ENCODE peak calls at places on chromosomes 13 and 19, in six cellular contexts. D is GM12878, Y is SK-N-SH, F is K562, Q is HCT116, N is HepG2. S is an unnamed sample.

GRCh38 chr19:49157445-49158224 is at the start of gene TRPM4:
- DNase-seq in D (no peak), Y (peak; percentile 92), F (peak; percentile 92), Q (peak; percentile 62), N (peak; percentile 61), S (no peak)

GRCh38 chr13:30268673-30269072 is 38.7 kb downstream of the KATNAL1 start:
- DNase-seq in D (no peak), Y (no peak), F (no peak), Q (no peak), N (no peak), S (no peak)

GRCh38 chr19:7558667-7559066 is 23.1 kb downstream of the PNPLA6 start:
- DNase-seq in D (no peak), Y (no peak), F (no peak), Q (no peak), N (no peak), S (no peak)

GRCh38 chr13:112588490-112589297 is 741 bp upstream of the TUBGCP3 start:
- DNase-seq in D (no peak), Y (no peak), F (no peak), Q (no peak), N (no peak), S (no peak)

GRCh38 chr19:54136086-54136863 is 1.3 kb upstream of the CNOT3 start:
- DNase-seq in D (no peak), Y (peak; percentile 50), F (no peak), Q (no peak), N (no peak), S (no peak)

GRCh38 chr19:48244289-48244688 is 11.4 kb downstream of the CARD8 start:
- DNase-seq in D (no peak), Y (no peak), F (no peak), Q (no peak), N (no peak), S (no peak)

GRCh38 chr19:18419699-18420460 is 682 bp downstream of the SSBP4 start:
- DNase-seq in D (no peak), Y (peak; percentile 79), F (peak; percentile 54), Q (no peak), N (peak; percentile 55), S (no peak)

GRCh38 chr19:55537741-55538111 is 793 bp upstream of the SBK2 start:
- DNase-seq in D (no peak), Y (no peak), F (no peak), Q (no peak), N (no peak), S (no peak)

GRCh38 chr13:91154954-91155353 is 192.5 kb upstream of the MIR17HG start:
- DNase-seq in D (no peak), Y (no peak), F (no peak), Q (no peak), N (no peak), S (no peak)

GRCh38 chr13:80871481-80871880 is 530.6 kb upstream of the SPRY2 start:
- DNase-seq in D (no peak), Y (no peak), F (no peak), Q (no peak), N (no peak), S (no peak)

GRCh38 chr13:97257800-97258799 is 36.0 kb downstream of the MBNL2 start:
- DNase-seq in D (peak; percentile 37), Y (no peak), F (peak; percentile 64), Q (peak; percentile 93), N (peak; percentile 87), S (no peak)

GRCh38 chr13:42363941-42364612 is 92.1 kb downstream of the AKAP11 start:
- DNase-seq in D (no peak), Y (no peak), F (no peak), Q (no peak), N (no peak), S (no peak)

GRCh38 chr13:97004096-97004876 is 10.0 kb upstream of the OXGR1 start:
- DNase-seq in D (no peak), Y (no peak), F (no peak), Q (no peak), N (peak; percentile 4), S (no peak)

GRCh38 chr19:3641515-3642269 is 15.1 kb upstream of the CACTIN start:
- DNase-seq in D (no peak), Y (no peak), F (no peak), Q (no peak), N (no peak), S (no peak)

GRCh38 chr13:78657699-78658629 is 991 bp downstream of the OBI1 start:
- DNase-seq in D (no peak), Y (peak; percentile 22), F (no peak), Q (no peak), N (peak; percentile 74), S (no peak)

GRCh38 chr13:28220166-28220565 is 81.8 kb downstream of the PAN3 start:
- DNase-seq in D (no peak), Y (no peak), F (no peak), Q (no peak), N (no peak), S (no peak)

GRCh38 chr13:47553329-47553977 is 447.6 kb downstream of the SUCLA2 start:
- DNase-seq in D (no peak), Y (no peak), F (no peak), Q (no peak), N (no peak), S (no peak)

GRCh38 chr19:1663854-1664253 is 11.4 kb upstream of the TCF3 start:
- DNase-seq in D (no peak), Y (no peak), F (no peak), Q (no peak), N (no peak), S (no peak)

GRCh38 chr19:55439052-55439451 is 4.0 kb downstream of the SHISA7 start:
- DNase-seq in D (no peak), Y (no peak), F (no peak), Q (no peak), N (no peak), S (no peak)

GRCh38 chr13:113195360-113195759 is 13.1 kb downstream of the PCID2 start:
- DNase-seq in D (no peak), Y (no peak), F (no peak), Q (no peak), N (no peak), S (no peak)

GRCh38 chr19:49808762-49809154 is 4.3 kb downstream of the FUZ start:
- DNase-seq in D (no peak), Y (peak; percentile 99), F (peak; percentile 97), Q (no peak), N (peak; percentile 59), S (no peak)

GRCh38 chr19:49590971-49591730 is at the start of gene PRR12:
- DNase-seq in D (no peak), Y (peak; percentile 89), F (peak; percentile 87), Q (no peak), N (peak; percentile 61), S (no peak)

GRCh38 chr19:372306-372890 is 27.8 kb upstream of the MIER2 start:
- DNase-seq in D (no peak), Y (peak; percentile 81), F (no peak), Q (no peak), N (no peak), S (no peak)

GRCh38 chr13:38002596-38002995 is 133.0 kb upstream of the TRPC4 start:
- DNase-seq in D (no peak), Y (no peak), F (no peak), Q (no peak), N (no peak), S (no peak)

GRCh38 chr19:18208098-18208951 is 4.5 kb upstream of the RAB3A start:
- DNase-seq in D (no peak), Y (peak; percentile 88), F (peak; percentile 73), Q (no peak), N (no peak), S (no peak)

GRCh38 chr19:33685541-33685940 is 63.8 kb downstream of the CHST8 start:
- DNase-seq in D (no peak), Y (peak; percentile 73), F (no peak), Q (no peak), N (no peak), S (no peak)

GRCh38 chr13:95644611-95645052 is at the start of gene DZIP1:
- DNase-seq in D (no peak), Y (peak; percentile 90), F (peak; percentile 11), Q (no peak), N (peak; percentile 75), S (peak; percentile 12)

GRCh38 chr19:55431183-55431582 is 11.9 kb downstream of the SHISA7 start:
- DNase-seq in D (no peak), Y (no peak), F (no peak), Q (no peak), N (no peak), S (no peak)

GRCh38 chr13:106507560-106508274 is 27.7 kb downstream of the EFNB2 start:
- DNase-seq in D (no peak), Y (no peak), F (no peak), Q (no peak), N (peak; percentile 1), S (no peak)

GRCh38 chr13:39565036-39565949 is 37.7 kb downstream of the LHFPL6 start:
- DNase-seq in D (no peak), Y (no peak), F (no peak), Q (peak; percentile 3), N (peak; percentile 1), S (peak; percentile 39)

GRCh38 chr19:29010276-29010675 is 202.7 kb downstream of the UQCRFS1 start:
- DNase-seq in D (no peak), Y (no peak), F (no peak), Q (no peak), N (no peak), S (no peak)

GRCh38 chr19:49133621-49134454 is 14.5 kb downstream of the PPFIA3 start:
- DNase-seq in D (no peak), Y (peak; percentile 78), F (peak; percentile 70), Q (no peak), N (no peak), S (no peak)

GRCh38 chr19:27906081-27906480 is 1306.9 kb downstream of the UQCRFS1 start:
- DNase-seq in D (no peak), Y (no peak), F (no peak), Q (no peak), N (no peak), S (no peak)
- H3K9me3 ChIP-seq in D (no peaks in the 10 kb centered on the region), Y (no peaks in the 10 kb centered on the region), F (no peaks in the 10 kb centered on the region), Q (peaks cover 16% of the 10 kb centered on the region), N (peaks cover 89% of the 10 kb centered on the region), S (no peaks in the 10 kb centered on the region)

GRCh38 chr19:13718733-13719132 is 45.6 kb upstream of the MRI1 start:
- DNase-seq in D (no peak), Y (peak; percentile 28), F (no peak), Q (no peak), N (no peak), S (no peak)
- TF ChIP-seq SIN3A in D (no peak), Y (no peak), F (no peak), Q (no peak), N (no peak), S (no peak)

GRCh38 chr13:20461481-20461859 is 64.2 kb downstream of the CRYL1 start:
- DNase-seq in D (no peak), Y (no peak), F (no peak), Q (no peak), N (no peak), S (no peak)
- TF ChIP-seq REST in D (no peak), Y (no peak), F (no peak), Q (no peak), N (no peak), S (no peak)

DNA sequence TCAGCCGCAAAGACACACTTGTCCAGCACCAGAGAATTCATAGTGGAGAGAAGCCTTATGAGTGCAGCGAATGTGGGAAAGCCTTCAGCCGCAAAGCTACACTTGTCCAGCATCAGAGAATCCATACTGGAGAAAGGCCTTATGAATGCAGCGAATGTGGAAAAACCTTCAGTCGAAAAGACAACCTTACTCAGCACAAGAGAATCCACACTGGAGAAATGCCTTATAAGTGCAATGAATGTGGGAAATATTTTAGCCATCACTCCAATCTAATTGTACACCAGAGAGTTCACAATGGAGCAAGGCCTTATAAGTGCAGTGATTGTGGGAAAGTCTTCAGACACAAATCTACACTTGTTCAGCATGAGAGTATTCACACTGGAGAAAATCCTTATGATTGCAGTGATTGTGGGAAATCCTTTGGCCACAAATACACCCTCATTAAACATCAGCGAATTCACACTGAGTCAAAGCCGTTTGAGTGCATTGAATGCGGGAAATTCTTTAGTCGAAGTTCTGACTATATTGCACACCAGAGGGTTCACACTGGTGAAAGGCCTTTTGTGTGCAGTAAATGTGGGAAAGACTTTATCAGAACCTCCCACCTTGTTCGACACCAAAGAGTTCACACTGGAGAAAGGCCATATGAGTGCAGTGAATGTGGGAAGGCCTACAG is 6.8 kb downstream of the ZNF134 start:
- DNase-seq in D (no peak), Y (no peak), F (no peak), Q (no peak), N (no peak), S (no peak)
- H3K9me3 ChIP-seq in D (peaks cover 79% of the 10 kb centered on the region), Y (peaks cover 37% of the 10 kb centered on the region), F (peaks cover 46% of the 10 kb centered on the region), Q (peaks cover 57% of the 10 kb centered on the region), N (peaks cover 2% of the 10 kb centered on the region), S (peaks cover 91% of the 10 kb centered on the region)

S was measured in Panc1.